ENCODE peak calls at places on chromosomes 3 and 15, in six cellular contexts. Z, S, F, I, C and T are unnamed samples.

GRCh38 chr15:78811825-78812183 is 540 bp upstream of the ADAMTS7 start:
- DNase-seq in Z (peak; percentile 14), S (no peak), F (no peak), I (no peak), C (no peak), T (no peak)

GRCh38 chr15:80068578-80068977 is 9.1 kb downstream of the ZFAND6 start:
- DNase-seq in Z (no peak), S (no peak), F (no peak), I (no peak), C (no peak), T (no peak)

GRCh38 chr15:81859737-81860516 is 185.9 kb downstream of the MEX3B start:
- DNase-seq in Z (no peak), S (no peak), F (no peak), I (no peak), C (no peak), T (no peak)

GRCh38 chr15:90228960-90229359 is 4.8 kb downstream of the CIB1 start:
- DNase-seq in Z (no peak), S (no peak), F (no peak), I (no peak), C (no peak), T (no peak)

GRCh38 chr3:148883163-148883562 is 18.1 kb downstream of the CPA3 start:
- DNase-seq in Z (no peak), S (no peak), F (no peak), I (no peak), C (no peak), T (no peak)

GRCh38 chr3:38730281-38730680 is 80.8 kb upstream of the SCN5A start:
- DNase-seq in Z (no peak), S (peak; percentile 30), F (no peak), I (no peak), C (no peak), T (no peak)

GRCh38 chr3:142595141-142595540 is 1.1 kb upstream of the PLS1 start:
- DNase-seq in Z (no peak), S (no peak), F (no peak), I (no peak), C (no peak), T (no peak)

GRCh38 chr3:35946121-35946856 is 307.0 kb downstream of the ARPP21 start:
- DNase-seq in Z (no peak), S (peak; percentile 38), F (peak; percentile 66), I (no peak), C (no peak), T (peak; percentile 10)

GRCh38 chr15:74262635-74263034 is 26.5 kb downstream of the CCDC33 start:
- DNase-seq in Z (no peak), S (no peak), F (no peak), I (no peak), C (no peak), T (no peak)

GRCh38 chr3:78870484-78870883 is 897.3 kb downstream of the ROBO1 start:
- DNase-seq in Z (no peak), S (peak; percentile 9), F (no peak), I (no peak), C (no peak), T (no peak)

GRCh38 chr3:24387000-24387399 is 107.7 kb downstream of the THRB start:
- DNase-seq in Z (no peak), S (peak; percentile 38), F (no peak), I (no peak), C (no peak), T (no peak)

GRCh38 chr15:41637086-41637485 is 23.1 kb upstream of the MGA start:
- DNase-seq in Z (no peak), S (no peak), F (no peak), I (no peak), C (no peak), T (no peak)

GRCh38 chr3:192246847-192247520 is 480.4 kb downstream of the FGF12 start:
- DNase-seq in Z (no peak), S (peak; percentile 10), F (no peak), I (no peak), C (no peak), T (no peak)

GRCh38 chr3:15427981-15428380 is 583 bp downstream of the EAF1 start:
- DNase-seq in Z (no peak), S (no peak), F (peak; percentile 45), I (no peak), C (no peak), T (no peak)

GRCh38 chr3:186290791-186291190 is 71.2 kb downstream of the DGKG start:
- DNase-seq in Z (no peak), S (no peak), F (no peak), I (no peak), C (no peak), T (no peak)

GRCh38 chr15:73951044-73951561 is 24.8 kb downstream of the LOXL1 start:
- DNase-seq in Z (peak; percentile 94), S (peak; percentile 78), F (peak; percentile 96), I (peak; percentile 78), C (peak; percentile 45), T (peak; percentile 86)

GRCh38 chr15:92878593-92879053 is 21.5 kb upstream of the CHD2 start:
- DNase-seq in Z (no peak), S (no peak), F (no peak), I (no peak), C (no peak), T (no peak)

GRCh38 chr3:192063570-192063969 is 602.6 kb downstream of the PYDC2 start:
- DNase-seq in Z (no peak), S (no peak), F (peak; percentile 74), I (peak; percentile 57), C (peak; percentile 23), T (peak; percentile 22)

GRCh38 chr3:85576091-85576690 is 617.4 kb downstream of the CADM2 start:
- DNase-seq in Z (peak; percentile 67), S (peak; percentile 70), F (peak; percentile 84), I (no peak), C (no peak), T (peak; percentile 31)

GRCh38 chr3:149542375-149543312 is 68.1 kb downstream of the TM4SF4 start:
- DNase-seq in Z (no peak), S (no peak), F (no peak), I (no peak), C (no peak), T (no peak)

DNA sequence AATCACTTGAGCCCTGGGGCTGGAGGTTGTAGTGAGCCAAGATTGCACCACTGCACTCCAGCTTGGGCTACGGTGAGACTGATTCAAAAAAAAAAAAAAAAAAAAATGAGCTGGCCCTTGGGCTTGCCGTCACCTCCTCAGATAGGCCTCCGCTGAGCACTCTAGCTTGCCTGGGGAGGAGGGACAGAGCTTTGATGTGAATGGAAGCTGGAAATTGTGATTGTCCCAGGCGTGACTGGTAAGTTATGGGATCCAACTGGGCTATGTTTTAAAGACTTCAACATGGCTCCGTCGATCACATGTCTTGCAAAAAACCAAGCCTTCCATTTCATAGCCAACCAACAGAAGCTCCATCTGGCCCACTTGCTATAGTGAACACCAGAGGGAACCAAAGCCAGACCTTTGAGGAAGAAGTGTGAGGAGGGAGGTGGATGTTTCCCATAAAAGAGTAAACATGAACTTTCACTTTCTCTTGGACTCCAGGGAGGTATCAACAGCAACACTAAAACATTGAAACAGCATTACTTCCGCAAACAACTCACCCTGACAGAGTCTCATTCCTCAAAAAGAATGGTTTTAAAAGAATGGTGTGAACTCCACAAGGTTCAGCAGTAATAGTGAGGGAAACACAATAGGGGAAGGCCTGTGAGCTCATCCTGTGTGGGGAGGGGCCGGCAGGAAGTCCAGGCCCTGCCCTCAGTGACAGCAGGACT is 59.3 kb upstream of the IL12A start:
- DNase-seq in Z (peak; percentile 4), S (peak; percentile 69), F (peak; percentile 7), I (no peak), C (no peak), T (peak; percentile 37)
- TF ChIP-seq CTCF in Z (no peak), S (peak; percentile 24), F (peak; percentile 34), I (peak; percentile 28), C (no peak), T (peak; percentile 16)

GRCh38 chr3:69385723-69386483 is at the start of gene FRMD4B:
- DNase-seq in Z (peak; percentile 71), S (peak; percentile 66), F (peak; percentile 71), I (no peak), C (no peak), T (peak; percentile 73)
- TF ChIP-seq CTCF in Z (no peak), S (peak; percentile 33), F (peak; percentile 44), I (peak; percentile 33), C (no peak), T (peak; percentile 33)

GRCh38 chr3:125605771-125606170 is 10.5 kb upstream of the OSBPL11 start:
- DNase-seq in Z (no peak), S (no peak), F (no peak), I (no peak), C (no peak), T (no peak)

GRCh38 chr3:125608419-125608818 is 13.1 kb upstream of the OSBPL11 start:
- DNase-seq in Z (no peak), S (no peak), F (no peak), I (no peak), C (no peak), T (no peak)

GRCh38 chr3:125606291-125606690 is 11.0 kb upstream of the OSBPL11 start:
- DNase-seq in Z (no peak), S (no peak), F (no peak), I (no peak), C (no peak), T (no peak)

DNA sequence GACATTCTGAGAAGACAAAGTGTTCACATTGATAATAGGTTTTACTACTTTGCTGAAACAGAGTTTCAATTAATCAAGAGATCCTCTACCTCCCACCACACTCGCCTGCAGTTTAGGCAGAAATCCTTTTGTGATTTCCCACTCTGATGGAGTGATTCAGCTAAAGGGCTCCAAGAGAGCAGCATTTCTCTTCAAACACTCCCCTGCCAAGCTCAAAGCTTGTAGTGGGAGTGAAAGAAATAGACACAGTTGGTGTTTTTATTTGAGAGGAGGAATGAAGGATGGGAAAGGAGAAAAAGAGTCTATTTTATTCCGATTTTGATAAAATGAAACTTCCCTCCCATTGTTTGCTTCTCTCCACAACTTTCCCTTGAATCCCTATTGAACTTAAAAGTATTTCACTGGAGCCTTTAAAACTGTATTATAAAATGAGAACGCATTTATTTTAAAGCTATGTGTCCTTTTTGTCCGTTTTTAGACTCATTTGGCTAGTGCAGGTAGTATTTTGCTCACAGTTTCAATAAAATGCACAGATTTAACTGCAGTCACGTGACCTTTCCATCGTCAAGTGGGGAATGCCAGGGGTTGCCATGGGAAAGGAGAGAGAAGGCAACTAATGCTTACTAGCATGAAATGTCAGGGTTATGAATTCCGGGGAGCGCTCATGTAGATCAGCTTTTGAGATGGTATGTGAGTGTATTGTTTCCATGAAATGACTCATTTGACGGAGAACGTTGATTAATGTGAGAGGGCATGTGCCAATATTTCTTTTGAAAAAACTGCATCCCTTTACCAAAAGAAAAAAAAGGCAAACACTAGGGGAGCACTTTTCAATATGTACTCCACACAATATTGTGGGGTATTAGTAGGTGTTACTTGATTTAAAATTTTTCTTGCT is 7.7 kb upstream of the OSBPL11 start:
- DNase-seq in Z (no peak), S (peak; percentile 87), F (no peak), I (peak; percentile 77), C (no peak), T (no peak)
- TF ChIP-seq CTCF in Z (no peak), S (no peak), F (no peak), I (peak; percentile 49), C (no peak), T (no peak)

GRCh38 chr3:195126073-195126605 is 144.8 kb downstream of the XXYLT1 start:
- DNase-seq in Z (no peak), S (no peak), F (no peak), I (no peak), C (no peak), T (no peak)

GRCh38 chr3:195124378-195124985 is 146.5 kb downstream of the XXYLT1 start:
- DNase-seq in Z (no peak), S (no peak), F (no peak), I (no peak), C (no peak), T (no peak)

GRCh38 chr3:195122261-195122660 is 148.7 kb downstream of the XXYLT1 start:
- DNase-seq in Z (no peak), S (no peak), F (no peak), I (no peak), C (no peak), T (no peak)

GRCh38 chr3:195125646-195126045 is 145.3 kb downstream of the XXYLT1 start:
- DNase-seq in Z (no peak), S (no peak), F (no peak), I (no peak), C (no peak), T (no peak)

GRCh38 chr3:195123196-195123805 is 147.7 kb downstream of the XXYLT1 start:
- DNase-seq in Z (no peak), S (no peak), F (peak; percentile 67), I (no peak), C (no peak), T (no peak)
- TF ChIP-seq CTCF in Z (peak; percentile 35), S (no peak), F (peak; percentile 65), I (no peak), C (no peak), T (no peak)